ENCODE peak calls at places on chromosome 18, in eight cellular contexts. P, M, Q, C, T, J, N and B are unnamed samples.

GRCh38 chr18:2686349-2686968 is 30.9 kb downstream of the SMCHD1 start:
- DNase-seq in P (no peak), T (peak), M (no peak), J (no peak), C (no peak), Q (no peak), N (no peak), B (peak)

GRCh38 chr18:22185298-22185697 is 15.9 kb downstream of the GATA6 start:
- DNase-seq in C (no peak), M (no peak), N (no peak), Q (no peak), P (no peak), T (no peak), J (no peak), B (no peak)

GRCh38 chr18:79950440-79951341 is 762 bp downstream of the SLC66A2 start:
- DNase-seq in N (peak), J (no peak), M (no peak), C (no peak), Q (no peak), T (peak), P (no peak), B (peak)

GRCh38 chr18:40124107-40124506 is 1830.9 kb upstream of the PIK3C3 start:
- DNase-seq in J (no peak), P (peak), N (no peak), M (no peak), T (peak), Q (peak), C (no peak), B (no peak)

GRCh38 chr18:13726972-13727331 is 479 bp downstream of the RNMT start:
- DNase-seq in P (no peak), M (no peak), N (no peak), J (peak), T (peak), Q (peak), C (no peak), B (peak)

GRCh38 chr18:58861353-58861752 is 3.3 kb upstream of the ZNF532 start:
- DNase-seq in M (no peak), J (no peak), N (no peak), T (no peak), P (no peak), Q (no peak), C (no peak), B (no peak)

GRCh38 chr18:62388855-62389760 is 64.0 kb downstream of the TNFRSF11A start:
- DNase-seq in T (peak), N (no peak), J (no peak), P (peak), C (no peak), M (no peak), Q (no peak), B (no peak)

GRCh38 chr18:78429127-78430108 is 550.2 kb upstream of the SALL3 start:
- DNase-seq in Q (no peak), P (no peak), T (no peak), J (no peak), N (no peak), C (no peak), M (no peak), B (no peak)

GRCh38 chr18:22471546-22472131 is 53.9 kb upstream of the CTAGE1 start:
- DNase-seq in M (peak), T (no peak), J (no peak), Q (peak), N (no peak), C (no peak), P (no peak), B (peak)

GRCh38 chr18:6521804-6522418 is 107.2 kb upstream of the L3MBTL4 start:
- DNase-seq in P (peak), N (peak), C (no peak), T (peak), Q (peak), J (no peak), M (no peak), B (peak)

GRCh38 chr18:24369420-24369819 is 28.2 kb downstream of the OSBPL1A start:
- DNase-seq in N (no peak), T (peak), P (no peak), C (no peak), Q (no peak), J (no peak), M (peak), B (peak)

GRCh38 chr18:77103181-77103875 is 29.3 kb downstream of the MBP start:
- DNase-seq in P (no peak), Q (no peak), N (no peak), M (no peak), C (no peak), T (no peak), J (no peak), B (no peak)

GRCh38 chr18:47036298-47036874 is 965 bp upstream of the ELOA2 start:
- DNase-seq in J (no peak), C (no peak), M (peak), P (peak), N (peak), Q (peak), T (no peak), B (peak)

GRCh38 chr18:35497006-35497333 is 790 bp downstream of the INO80C start:
- DNase-seq in P (no peak), T (no peak), M (no peak), N (peak), J (no peak), Q (peak), C (no peak), B (no peak)

GRCh38 chr18:30280861-30281470 is 761.6 kb downstream of the DSC3 start:
- DNase-seq in T (peak), Q (peak), J (no peak), C (no peak), P (peak), M (peak), N (no peak), B (peak)

GRCh38 chr18:45958027-45958426 is 9.1 kb downstream of the EPG5 start:
- DNase-seq in T (no peak), J (no peak), M (no peak), C (no peak), Q (no peak), P (no peak), N (no peak), B (no peak)

GRCh38 chr18:30903566-30903965 is 139.0 kb downstream of the DSC3 start:
- DNase-seq in T (peak), P (peak), J (no peak), N (no peak), Q (peak), M (no peak), C (no peak), B (no peak)

GRCh38 chr18:56458770-56459450 is 179.5 kb downstream of the TXNL1 start:
- DNase-seq in P (no peak), J (no peak), C (no peak), T (no peak), Q (no peak), M (no peak), N (no peak), B (peak)

GRCh38 chr18:35039633-35040032 is 1.6 kb upstream of the MAPRE2 start:
- DNase-seq in C (no peak), J (no peak), P (no peak), Q (peak), N (no peak), T (no peak), M (no peak), B (peak)

GRCh38 chr18:48674198-48674721 is 135.4 kb downstream of the CTIF start:
- DNase-seq in Q (no peak), C (no peak), M (no peak), J (no peak), N (no peak), T (no peak), P (no peak), B (no peak)

GRCh38 chr18:68909579-68909978 is 111.7 kb downstream of the CCDC102B start:
- DNase-seq in P (no peak), C (no peak), Q (no peak), J (no peak), N (no peak), M (no peak), T (no peak), B (no peak)

GRCh38 chr18:35178260-35178659 is 62.6 kb upstream of the ZNF397 start:
- DNase-seq in P (peak), Q (peak), T (no peak), M (peak), J (no peak), C (no peak), N (no peak), B (no peak)

GRCh38 chr18:1246827-1247226 is 342.2 kb downstream of the ADCYAP1 start:
- DNase-seq in T (no peak), J (no peak), M (no peak), N (no peak), Q (no peak), P (no peak), C (no peak), B (no peak)

GRCh38 chr18:79402977-79403722 is 7.4 kb downstream of the NFATC1 start:
- DNase-seq in C (no peak), J (no peak), Q (peak), M (no peak), N (peak), P (peak), T (no peak), B (peak)

GRCh38 chr18:74784791-74785190 is 187.1 kb downstream of the ZNF407 start:
- DNase-seq in P (no peak), C (no peak), M (no peak), Q (no peak), T (no peak), J (no peak), N (no peak), B (no peak)